ENCODE peak calls at places on chromosomes 3 and 15, in nine cellular contexts. E is omental fat pad; C is colonic mucosa; X is EL; K is H54; V is caudate nucleus; B is PC-9; J is activated gamma-delta T cell treated with anti-CD3 and anti-CD28 coated beads, Interleukin-2, amount 50 U/mL, for 16 hours; F is hypothalamus. I is an unnamed sample.

GRCh38 chr3:89851974-89852621 is 744.7 kb downstream of the EPHA3 start:
- DNase-seq in F (no peak), B (peak; percentile 25), X (no peak), J (no peak), C (peak; percentile 31), E (no peak), K (no peak), V (no peak), I (no peak)

GRCh38 chr15:68930268-68931022 is at the start of gene SPESP1:
- DNase-seq in B (no peak), J (no peak), X (peak; percentile 86), E (no peak), K (no peak), F (no peak), V (no peak), C (peak; percentile 76), I (peak; percentile 53)

GRCh38 chr3:149790265-149790664 is 2.1 kb downstream of the ANKUB1 start:
- DNase-seq in V (no peak), B (peak; percentile 63), J (no peak), F (no peak), C (no peak), K (no peak), E (no peak), X (peak; percentile 80), I (no peak)

GRCh38 chr15:69903476-69904295 is 194.0 kb downstream of the TLE3 start:
- DNase-seq in B (no peak), V (no peak), E (no peak), J (no peak), X (peak; percentile 27), F (no peak), C (no peak), K (no peak), I (no peak)

GRCh38 chr3:152309031-152309430 is 40.3 kb downstream of the MBNL1 start:
- DNase-seq in C (no peak), K (no peak), B (no peak), V (no peak), E (no peak), X (peak; percentile 32), J (no peak), F (no peak), I (no peak)

GRCh38 chr3:45104715-45105711 is 41.2 kb downstream of the CDCP1 start:
- DNase-seq in X (peak; percentile 47), V (no peak), C (no peak), J (no peak), F (no peak), B (no peak), E (no peak), K (no peak), I (no peak)

GRCh38 chr3:39150170-39150802 is 3.1 kb downstream of the CSRNP1 start:
- DNase-seq in B (no peak), F (no peak), J (no peak), C (no peak), K (no peak), E (no peak), X (no peak), V (no peak), I (no peak)

GRCh38 chr15:71052356-71052755 is 62.9 kb upstream of the THSD4 start:
- DNase-seq in B (no peak), X (peak; percentile 82), J (no peak), F (no peak), K (no peak), E (no peak), C (no peak), V (no peak), I (no peak)

GRCh38 chr15:57307527-57308193 is 68.6 kb upstream of the CGNL1 start:
- DNase-seq in F (no peak), K (no peak), X (no peak), J (no peak), B (no peak), E (no peak), C (no peak), V (no peak), I (no peak)

GRCh38 chr3:63673111-63673510 is 20.6 kb downstream of the SNTN start:
- DNase-seq in C (no peak), F (no peak), E (no peak), K (no peak), B (no peak), V (no peak), J (no peak), X (no peak), I (no peak)

I was measured in putamen.